ENCODE peak calls at places on chromosomes 1 and 21, in five cellular contexts. One of them, this sample, is unnamed.

GRCh38 chr1:156727914-156728598 is at the start of gene METTL25B:
- DNase-seq in transverse colon: peak
- DNase-seq in GM12865: peak
- DNase-seq in AG04449: no peak
- DNase-seq in AG04450: no peak
- DNase-seq in this sample: peak

GRCh38 chr1:159889821-159890252 is 10.1 kb downstream of the CFAP45 start:
- DNase-seq in transverse colon: no peak
- DNase-seq in GM12865: peak
- DNase-seq in AG04449: peak
- DNase-seq in AG04450: peak
- DNase-seq in this sample: peak

GRCh38 chr1:81710858-81711257 is 89.9 kb upstream of the ADGRL2 start:
- DNase-seq in transverse colon: no peak
- DNase-seq in GM12865: no peak
- DNase-seq in AG04449: no peak
- DNase-seq in AG04450: no peak
- DNase-seq in this sample: no peak

GRCh38 chr1:36161656-36162531 is 5.9 kb downstream of the MAP7D1 start:
- DNase-seq in transverse colon: peak
- DNase-seq in GM12865: peak
- DNase-seq in AG04449: no peak
- DNase-seq in AG04450: no peak
- DNase-seq in this sample: peak

GRCh38 chr21:17491716-17492414 is 21.0 kb upstream of the CXADR start:
- DNase-seq in transverse colon: no peak
- DNase-seq in GM12865: peak
- DNase-seq in AG04449: peak
- DNase-seq in AG04450: peak
- DNase-seq in this sample: no peak

GRCh38 chr1:228781161-228781771 is 46.0 kb downstream of the RHOU start:
- DNase-seq in transverse colon: no peak
- DNase-seq in GM12865: no peak
- DNase-seq in AG04449: no peak
- DNase-seq in AG04450: no peak
- DNase-seq in this sample: no peak

GRCh38 chr1:11187936-11188335 is 1.2 kb upstream of the ANGPTL7 start:
- DNase-seq in transverse colon: no peak
- DNase-seq in GM12865: no peak
- DNase-seq in AG04449: no peak
- DNase-seq in AG04450: no peak
- DNase-seq in this sample: no peak

GRCh38 chr1:51310871-51311613 is 19.3 kb downstream of the TTC39A start:
- DNase-seq in transverse colon: no peak
- DNase-seq in GM12865: no peak
- DNase-seq in AG04449: no peak
- DNase-seq in AG04450: no peak
- DNase-seq in this sample: no peak

GRCh38 chr1:237279629-237280028 is 237.6 kb downstream of the RYR2 start:
- DNase-seq in transverse colon: no peak
- DNase-seq in GM12865: no peak
- DNase-seq in AG04449: no peak
- DNase-seq in AG04450: no peak
- DNase-seq in this sample: no peak

GRCh38 chr1:226569879-226570547 is 21.4 kb downstream of the STUM start:
- DNase-seq in transverse colon: no peak
- DNase-seq in GM12865: peak
- DNase-seq in AG04449: no peak
- DNase-seq in AG04450: no peak
- DNase-seq in this sample: peak

GRCh38 chr1:224042557-224043118 is 71.3 kb upstream of the FBXO28 start:
- DNase-seq in transverse colon: no peak
- DNase-seq in GM12865: peak
- DNase-seq in AG04449: no peak
- DNase-seq in AG04450: no peak
- DNase-seq in this sample: no peak

GRCh38 chr21:25934771-25935224 is 200.0 kb downstream of the GABPA start:
- DNase-seq in transverse colon: peak
- DNase-seq in GM12865: peak
- DNase-seq in AG04449: peak
- DNase-seq in AG04450: peak
- DNase-seq in this sample: no peak

GRCh38 chr1:179025975-179026812 is 500 bp downstream of the FAM20B start:
- DNase-seq in transverse colon: peak
- DNase-seq in GM12865: peak
- DNase-seq in AG04449: no peak
- DNase-seq in AG04450: no peak
- DNase-seq in this sample: peak

GRCh38 chr1:184069675-184070074 is 18.1 kb downstream of the TSEN15 start:
- DNase-seq in transverse colon: no peak
- DNase-seq in GM12865: no peak
- DNase-seq in AG04449: no peak
- DNase-seq in AG04450: no peak
- DNase-seq in this sample: no peak

GRCh38 chr1:94327001-94327685 is 89.8 kb upstream of the ARHGAP29 start:
- DNase-seq in transverse colon: no peak
- DNase-seq in GM12865: no peak
- DNase-seq in AG04449: peak
- DNase-seq in AG04450: no peak
- DNase-seq in this sample: no peak

GRCh38 chr1:199574949-199575348 is 452.6 kb upstream of the NR5A2 start:
- DNase-seq in transverse colon: peak
- DNase-seq in GM12865: peak
- DNase-seq in AG04449: no peak
- DNase-seq in AG04450: no peak
- DNase-seq in this sample: no peak

GRCh38 chr1:171641076-171641864 is 11.2 kb downstream of the MYOC start:
- DNase-seq in transverse colon: no peak
- DNase-seq in GM12865: no peak
- DNase-seq in AG04449: no peak
- DNase-seq in AG04450: no peak
- DNase-seq in this sample: no peak

GRCh38 chr1:171635661-171636060 is 13.6 kb downstream of the MYOCOS start:
- DNase-seq in transverse colon: no peak
- DNase-seq in GM12865: no peak
- DNase-seq in AG04449: no peak
- DNase-seq in AG04450: no peak
- DNase-seq in this sample: no peak

GRCh38 chr1:171640225-171640624 is 12.3 kb downstream of the MYOC start:
- DNase-seq in transverse colon: no peak
- DNase-seq in GM12865: no peak
- DNase-seq in AG04449: no peak
- DNase-seq in AG04450: no peak
- DNase-seq in this sample: no peak

GRCh38 chr1:171636141-171636540 is 14.1 kb downstream of the MYOCOS start:
- DNase-seq in transverse colon: no peak
- DNase-seq in GM12865: no peak
- DNase-seq in AG04449: no peak
- DNase-seq in AG04450: no peak
- DNase-seq in this sample: no peak

GRCh38 chr1:171637928-171638576 is 14.4 kb downstream of the MYOC start:
- DNase-seq in transverse colon: no peak
- DNase-seq in GM12865: no peak
- DNase-seq in AG04449: no peak
- DNase-seq in AG04450: no peak
- DNase-seq in this sample: no peak
- TF ChIP-seq CTCF in transverse colon: no peak
- TF ChIP-seq CTCF in GM12865: no peak
- TF ChIP-seq CTCF in AG04449: no peak
- TF ChIP-seq CTCF in AG04450: no peak
- TF ChIP-seq CTCF in this sample: no peak

GRCh38 chr1:207021139-207021861 is 11.3 kb downstream of the C1orf116 start:
- DNase-seq in transverse colon: no peak
- DNase-seq in GM12865: no peak
- DNase-seq in AG04449: no peak
- DNase-seq in AG04450: no peak
- DNase-seq in this sample: no peak
- TF ChIP-seq CTCF in transverse colon: no peak
- TF ChIP-seq CTCF in GM12865: no peak
- TF ChIP-seq CTCF in AG04449: no peak
- TF ChIP-seq CTCF in AG04450: no peak
- TF ChIP-seq CTCF in this sample: no peak

DNA sequence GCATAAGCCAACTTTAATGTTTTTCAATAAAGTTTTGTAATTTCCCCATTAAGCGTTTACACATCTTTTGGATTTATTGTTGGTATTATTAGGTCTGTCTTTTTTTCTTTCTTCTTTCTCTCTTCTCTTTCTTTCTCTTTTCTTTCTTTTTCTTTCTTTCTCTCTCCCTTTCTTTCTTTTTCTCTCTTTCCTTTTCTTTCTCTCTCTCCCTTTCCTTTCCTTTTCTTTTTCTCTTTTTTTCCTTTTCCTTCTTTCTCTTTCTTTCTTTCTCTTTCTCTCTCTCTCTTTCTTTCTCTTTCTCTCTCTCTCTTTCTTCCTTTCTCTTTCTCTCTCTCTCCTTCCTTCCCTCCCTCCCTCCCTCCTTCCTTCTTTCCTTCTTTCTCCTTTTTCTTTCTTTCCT is 31.3 kb downstream of the ERRFI1 start:
- DNase-seq in transverse colon: no peak
- DNase-seq in GM12865: no peak
- DNase-seq in AG04449: no peak
- DNase-seq in AG04450: no peak
- DNase-seq in this sample: no peak
- TF ChIP-seq CTCF in transverse colon: no peak
- TF ChIP-seq CTCF in GM12865: no peak
- TF ChIP-seq CTCF in AG04449: no peak
- TF ChIP-seq CTCF in AG04450: no peak
- TF ChIP-seq CTCF in this sample: no peak

DNA sequence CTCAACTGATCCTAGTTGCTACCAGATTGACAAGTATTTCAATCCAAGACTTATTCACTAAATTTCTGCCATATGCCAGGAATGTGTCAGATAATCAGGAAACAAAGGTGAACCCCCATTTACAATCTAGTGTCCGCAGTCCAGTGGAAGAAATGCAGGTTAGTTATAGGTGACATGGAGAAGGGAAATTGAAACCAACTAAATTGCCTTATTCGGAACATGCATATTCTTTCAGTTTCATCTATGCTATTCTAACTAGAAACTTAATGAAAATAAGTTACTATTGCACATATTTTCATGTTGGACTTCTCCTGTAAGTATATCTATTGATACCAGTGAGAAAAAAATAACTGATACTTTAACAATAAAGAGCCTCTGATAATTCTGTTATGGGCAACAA is 209.3 kb downstream of the COL24A1 start:
- DNase-seq in transverse colon: no peak
- DNase-seq in GM12865: no peak
- DNase-seq in AG04449: no peak
- DNase-seq in AG04450: no peak
- DNase-seq in this sample: no peak
- TF ChIP-seq CTCF in transverse colon: no peak
- TF ChIP-seq CTCF in GM12865: no peak
- TF ChIP-seq CTCF in AG04449: no peak
- TF ChIP-seq CTCF in AG04450: no peak
- TF ChIP-seq CTCF in this sample: no peak

GRCh38 chr1:44654621-44655187 is 19.6 kb downstream of the TMEM53 start:
- DNase-seq in transverse colon: no peak
- DNase-seq in GM12865: no peak
- DNase-seq in AG04449: no peak
- DNase-seq in AG04450: no peak
- DNase-seq in this sample: no peak

GRCh38 chr1:44659566-44659965 is 14.7 kb downstream of the TMEM53 start:
- DNase-seq in transverse colon: no peak
- DNase-seq in GM12865: no peak
- DNase-seq in AG04449: no peak
- DNase-seq in AG04450: no peak
- DNase-seq in this sample: no peak

GRCh38 chr1:44653107-44653964 is 20.9 kb downstream of the TMEM53 start:
- DNase-seq in transverse colon: no peak
- DNase-seq in GM12865: no peak
- DNase-seq in AG04449: no peak
- DNase-seq in AG04450: no peak
- DNase-seq in this sample: no peak

GRCh38 chr1:44652445-44653106 is 21.7 kb downstream of the TMEM53 start:
- DNase-seq in transverse colon: peak
- DNase-seq in GM12865: peak
- DNase-seq in AG04449: no peak
- DNase-seq in AG04450: no peak
- DNase-seq in this sample: peak

DNA sequence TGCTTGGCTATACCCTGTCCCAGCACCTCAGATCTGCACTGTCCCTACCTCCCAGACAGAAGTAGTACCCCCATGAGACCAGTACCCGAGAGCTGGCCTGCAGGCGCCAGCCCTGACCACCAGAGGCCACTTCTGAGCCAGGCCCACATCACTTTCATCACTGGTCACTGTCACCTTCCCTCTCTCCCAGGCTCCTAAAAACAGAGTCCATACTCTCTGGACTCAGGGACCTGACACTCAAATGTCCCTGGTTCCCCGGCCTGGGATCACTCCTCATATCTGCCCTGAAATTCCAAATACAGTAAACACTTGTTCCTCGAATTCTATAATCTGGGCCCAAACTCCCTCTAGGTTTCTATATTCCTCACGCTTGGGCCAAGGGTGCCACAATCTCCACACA is 18.7 kb downstream of the TMEM53 start:
- DNase-seq in transverse colon: no peak
- DNase-seq in GM12865: peak
- DNase-seq in AG04449: no peak
- DNase-seq in AG04450: no peak
- DNase-seq in this sample: no peak
- TF ChIP-seq CTCF in transverse colon: peak
- TF ChIP-seq CTCF in GM12865: peak
- TF ChIP-seq CTCF in AG04449: peak
- TF ChIP-seq CTCF in AG04450: peak
- TF ChIP-seq CTCF in this sample: peak

This sample was measured in GM13977.